ENCODE peak calls at places on chromosomes 1 and 21, in four cellular contexts. L, K, S and O are unnamed samples.

GRCh38 chr1:10943991-10944730 is 68.3 kb upstream of the TARDBP start:
- DNase-seq in L (peak; percentile 44), K (no peak), S (no peak), O (no peak)

GRCh38 chr1:6111991-6112689 is 66.5 kb downstream of the KCNAB2 start:
- DNase-seq in L (no peak), K (no peak), S (no peak), O (no peak)

GRCh38 chr21:42614811-42615342 is 38.5 kb upstream of the PDE9A start:
- DNase-seq in L (no peak), K (no peak), S (no peak), O (no peak)

GRCh38 chr1:31605908-31606427 is 11.5 kb upstream of the HCRTR1 start:
- DNase-seq in L (no peak), K (peak; percentile 96), S (no peak), O (no peak)

GRCh38 chr1:70085451-70085850 is 119.9 kb downstream of the LRRC40 start:
- DNase-seq in L (no peak), K (no peak), S (no peak), O (no peak)

GRCh38 chr1:45566722-45567121 is 16.1 kb downstream of the AKR1A1 start:
- DNase-seq in L (no peak), K (no peak), S (no peak), O (no peak)

GRCh38 chr1:81305997-81306452 is 494.7 kb upstream of the ADGRL2 start:
- DNase-seq in L (no peak), K (no peak), S (no peak), O (no peak)

GRCh38 chr1:224338150-224338838 is 8.3 kb upstream of the NVL start:
- DNase-seq in L (no peak), K (no peak), S (no peak), O (no peak)

GRCh38 chr1:235221653-235222052 is 60.6 kb upstream of the RBM34 start:
- DNase-seq in L (no peak), K (no peak), S (no peak), O (no peak)

GRCh38 chr1:81452693-81453344 is 347.9 kb upstream of the ADGRL2 start:
- DNase-seq in L (no peak), K (no peak), S (no peak), O (no peak)

GRCh38 chr1:45348020-45348419 is 7.8 kb upstream of the MUTYH start:
- DNase-seq in L (no peak), K (no peak), S (no peak), O (no peak)

GRCh38 chr1:220498188-220498587 is 29.7 kb upstream of the MARK1 start:
- DNase-seq in L (no peak), K (no peak), S (no peak), O (no peak)

GRCh38 chr1:110172001-110172400 is 21.7 kb downstream of the SLC6A17 start:
- DNase-seq in L (no peak), K (no peak), S (no peak), O (no peak)

GRCh38 chr1:6414881-6415280 is 4.8 kb downstream of the HES2 start:
- DNase-seq in L (no peak), K (no peak), S (no peak), O (no peak)

GRCh38 chr21:45541221-45542039 is 810 bp downstream of the SLC19A1 start:
- DNase-seq in L (peak; percentile 96), K (no peak), S (peak; percentile 31), O (no peak)

GRCh38 chr21:35477622-35478021 is 428.5 kb upstream of the RUNX1 start:
- DNase-seq in L (no peak), K (no peak), S (no peak), O (no peak)

GRCh38 chr1:230077436-230078221 is 10.6 kb downstream of the GALNT2 start:
- DNase-seq in L (no peak), K (no peak), S (no peak), O (no peak)

GRCh38 chr1:47797555-47797954 is 199.6 kb downstream of the TRABD2B start:
- DNase-seq in L (no peak), K (no peak), S (no peak), O (no peak)

GRCh38 chr1:14988636-14989035 is 164.9 kb upstream of the TMEM51 start:
- DNase-seq in L (no peak), K (no peak), S (no peak), O (no peak)

GRCh38 chr1:35851175-35851869 is 31.7 kb upstream of the AGO1 start:
- DNase-seq in L (no peak), K (no peak), S (no peak), O (no peak)

GRCh38 chr1:165943198-165943597 is 115.8 kb downstream of the UCK2 start:
- DNase-seq in L (no peak), K (no peak), S (peak; percentile 10), O (peak; percentile 27)

GRCh38 chr1:161733526-161733925 is 12.2 kb downstream of the FCRLB start:
- DNase-seq in L (no peak), K (no peak), S (no peak), O (no peak)

GRCh38 chr21:32886339-32886738 is 114.8 kb upstream of the PAXBP1 start:
- DNase-seq in L (no peak), K (no peak), S (no peak), O (no peak)

GRCh38 chr1:226210571-226211176 is 12.8 kb upstream of the MIXL1 start:
- DNase-seq in L (no peak), K (no peak), S (no peak), O (no peak)

GRCh38 chr1:206471993-206472392 is 1.7 kb downstream of the IKBKE start:
- DNase-seq in L (no peak), K (no peak), S (no peak), O (no peak)

GRCh38 chr1:201126832-201127754 is at the start of gene ASCL5:
- DNase-seq in L (peak; percentile 36), K (no peak), S (peak; percentile 72), O (no peak)

GRCh38 chr1:156938813-156939212 is 18.4 kb downstream of the LRRC71 start:
- DNase-seq in L (no peak), K (no peak), S (no peak), O (no peak)

GRCh38 chr1:181044449-181044966 is 10.7 kb downstream of the MR1 start:
- DNase-seq in L (no peak), K (peak; percentile 60), S (no peak), O (no peak)

GRCh38 chr1:8524637-8525157 is 206.8 kb downstream of the SLC45A1 start:
- DNase-seq in L (no peak), K (no peak), S (no peak), O (no peak)

GRCh38 chr1:240258910-240259309 is 167.2 kb downstream of the FMN2 start:
- DNase-seq in L (no peak), K (no peak), S (no peak), O (no peak)

GRCh38 chr1:182368369-182368768 is 23.2 kb downstream of the GLUL start:
- DNase-seq in L (no peak), K (no peak), S (no peak), O (no peak)

GRCh38 chr1:209567788-209568187 is 15.7 kb upstream of the CAMK1G start:
- DNase-seq in L (no peak), K (no peak), S (no peak), O (no peak)

GRCh38 chr1:181191494-181192040 is 103.1 kb downstream of the IER5 start:
- DNase-seq in L (no peak), K (no peak), S (no peak), O (no peak)

GRCh38 chr1:2049517-2050481 is at the start of gene PRKCZ:
- DNase-seq in L (peak; percentile 77), K (peak; percentile 28), S (peak; percentile 73), O (peak; percentile 77)
- H3K9ac ChIP-seq in L (no peak within 1 kb of the TSS), K (peak within 1 kb of the TSS; percentile 36), S (peak within 1 kb of the TSS; percentile 75), O (peak within 1 kb of the TSS; percentile 79)

DNA sequence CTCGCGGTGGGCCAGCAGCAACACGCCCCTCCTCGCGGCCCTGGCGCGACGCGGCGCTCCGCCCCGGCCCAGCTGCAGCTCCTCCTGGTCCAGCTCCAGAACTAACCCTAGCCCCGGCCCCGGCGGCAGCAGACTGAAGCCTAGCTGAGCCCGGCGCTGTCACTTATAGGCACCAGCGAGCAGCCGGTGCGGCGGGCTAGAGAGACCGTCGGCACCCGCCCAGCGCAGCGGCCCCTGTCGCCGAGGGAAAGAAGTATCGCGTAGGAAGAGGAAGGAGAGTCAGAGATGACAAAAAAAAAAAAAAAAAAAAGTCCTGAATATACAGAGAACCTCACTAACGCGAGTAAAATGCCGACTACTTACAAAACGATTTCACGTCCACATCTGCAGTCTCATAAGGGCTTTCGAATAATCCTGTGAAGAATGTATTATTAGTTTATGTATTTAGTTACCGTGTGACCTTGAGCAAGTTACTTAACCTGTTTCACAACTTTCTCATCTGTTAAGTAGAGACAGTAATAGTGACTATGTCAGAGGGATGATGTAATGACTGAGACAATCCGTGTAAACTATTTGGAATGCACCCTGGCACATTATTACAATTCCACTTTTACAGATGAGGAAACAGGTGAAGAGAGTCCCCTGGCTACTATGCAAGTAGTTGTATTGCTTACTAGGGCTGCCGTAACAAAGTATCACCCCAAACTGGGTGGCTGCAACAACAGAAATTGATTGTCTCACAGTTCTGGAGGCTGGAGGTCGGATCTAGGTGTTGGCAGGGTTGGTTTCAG is at the start of gene SLC9A1:
- DNase-seq in L (peak; percentile 94), K (peak; percentile 75), S (peak; percentile 76), O (peak; percentile 95)
- TF ChIP-seq ZNF274 in L (peak; percentile 68), K (no peak), S (no peak), O (no peak)

DNA sequence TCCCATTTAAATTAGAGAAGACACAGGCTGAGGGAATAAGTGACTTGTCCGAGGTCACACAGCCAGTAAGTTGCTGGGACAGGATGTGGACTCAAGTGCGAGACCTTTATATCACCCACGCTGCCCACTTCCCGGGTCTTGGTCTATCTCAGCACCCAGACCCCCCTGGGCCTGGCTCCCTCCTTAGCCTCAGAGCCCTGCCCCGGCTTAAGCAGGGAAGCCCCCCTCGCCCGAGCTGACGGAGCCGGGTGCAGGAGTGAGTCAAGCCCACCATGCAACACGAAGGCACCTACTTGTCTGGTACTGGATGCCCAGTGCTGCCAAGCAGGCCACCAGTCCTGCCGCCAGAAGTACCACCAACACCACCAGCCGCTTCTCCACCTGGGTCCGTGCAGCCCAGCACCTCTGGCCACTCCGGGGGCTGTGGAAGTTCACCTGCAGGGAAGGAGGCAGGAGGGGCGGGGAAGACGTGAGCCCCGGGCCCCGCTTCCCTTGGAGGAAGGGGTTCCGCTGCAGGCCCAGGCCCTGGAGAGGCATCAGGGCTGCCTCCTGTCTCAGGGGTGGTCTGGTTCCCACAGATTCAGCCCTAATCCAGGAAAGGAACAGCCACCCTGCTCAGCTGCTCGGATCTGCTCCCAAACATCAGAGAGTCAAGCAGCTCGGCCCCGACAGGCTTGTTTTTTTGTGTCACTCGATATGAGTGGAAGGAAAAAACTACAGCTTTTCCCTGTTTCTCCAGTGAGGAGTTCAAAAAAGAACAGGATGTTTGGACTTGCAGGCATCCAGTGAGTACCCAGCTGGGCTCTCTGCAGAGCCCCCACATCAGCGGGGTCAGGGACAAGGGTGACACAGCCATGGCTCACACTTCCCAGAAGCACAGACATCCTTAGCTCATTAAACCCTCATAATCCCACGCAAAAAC is 11.1 kb downstream of the ECE1 start:
- DNase-seq in L (no peak), K (no peak), S (no peak), O (no peak)
- H3K9ac ChIP-seq in L (no peak overlapping the region), K (no peak overlapping the region), S (no peak overlapping the region), O (peak overlapping the region; percentile 56)

DNA sequence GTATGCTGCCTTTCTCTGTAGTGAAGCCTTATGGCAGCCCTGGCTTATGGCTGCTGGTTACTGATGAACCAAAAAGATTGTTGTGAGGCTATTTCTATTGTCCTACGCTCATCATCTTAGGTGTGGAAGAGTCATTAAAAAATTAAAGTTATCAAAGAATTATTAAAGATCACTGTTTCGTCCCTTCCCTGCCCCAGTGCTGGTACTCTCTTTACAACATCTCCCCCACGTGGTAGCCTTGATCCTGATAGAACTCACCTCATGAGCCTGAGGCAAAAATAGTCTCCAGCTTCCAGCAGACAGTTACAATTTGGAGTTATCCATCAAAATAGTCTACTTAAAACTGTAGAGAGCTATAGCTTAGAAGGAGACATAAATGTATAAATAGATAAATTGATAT is 201.5 kb downstream of the S1PR1 start:
- DNase-seq in L (no peak), K (no peak), S (no peak), O (no peak)
- TF ChIP-seq ZNF274 in L (no peak), K (no peak), S (no peak), O (no peak)